ENCODE peak calls at places on chromosome 20, in four cellular contexts. One of them, this sample, is unnamed.

GRCh38 chr20:57654998-57655811 is 35.0 kb upstream of the ZBP1 start:
- DNase-seq in H1: no peak
- DNase-seq in IMR-90: no peak
- DNase-seq in mesendoderm: peak
- DNase-seq in this sample: peak

GRCh38 chr20:56343861-56344381 is 14.9 kb upstream of the FAM210B start:
- DNase-seq in H1: peak
- DNase-seq in IMR-90: peak
- DNase-seq in mesendoderm: peak
- DNase-seq in this sample: peak

GRCh38 chr20:45041464-45042337 is 59.2 kb downstream of the KCNS1 start:
- DNase-seq in H1: no peak
- DNase-seq in IMR-90: peak
- DNase-seq in mesendoderm: peak
- DNase-seq in this sample: peak

GRCh38 chr20:38052870-38053269 is 19.3 kb downstream of the RPRD1B start:
- DNase-seq in H1: no peak
- DNase-seq in IMR-90: no peak
- DNase-seq in mesendoderm: peak
- DNase-seq in this sample: no peak

GRCh38 chr20:13430346-13431002 is 208.3 kb downstream of the TASP1 start:
- DNase-seq in H1: no peak
- DNase-seq in IMR-90: peak
- DNase-seq in mesendoderm: no peak
- DNase-seq in this sample: no peak

GRCh38 chr20:11982289-11982957 is 64.7 kb downstream of the BTBD3 start:
- DNase-seq in H1: no peak
- DNase-seq in IMR-90: no peak
- DNase-seq in mesendoderm: no peak
- DNase-seq in this sample: no peak

GRCh38 chr20:6468751-6469150 is 298.7 kb upstream of the BMP2 start:
- DNase-seq in H1: no peak
- DNase-seq in IMR-90: peak
- DNase-seq in mesendoderm: no peak
- DNase-seq in this sample: no peak

GRCh38 chr20:53124075-53124532 is 151.9 kb downstream of the TSHZ2 start:
- DNase-seq in H1: no peak
- DNase-seq in IMR-90: no peak
- DNase-seq in mesendoderm: no peak
- DNase-seq in this sample: no peak

GRCh38 chr20:57592263-57593092 is 27.7 kb downstream of the ZBP1 start:
- DNase-seq in H1: no peak
- DNase-seq in IMR-90: no peak
- DNase-seq in mesendoderm: no peak
- DNase-seq in this sample: no peak

GRCh38 chr20:9038791-9039190 is 30.1 kb upstream of the PLCB4 start:
- DNase-seq in H1: no peak
- DNase-seq in IMR-90: peak
- DNase-seq in mesendoderm: no peak
- DNase-seq in this sample: no peak

GRCh38 chr20:61649105-61649878 is 397.2 kb downstream of the CDH4 start:
- DNase-seq in H1: no peak
- DNase-seq in IMR-90: no peak
- DNase-seq in mesendoderm: no peak
- DNase-seq in this sample: no peak

GRCh38 chr20:9838378-9839295 is at the start of gene PAK5:
- DNase-seq in H1: peak
- DNase-seq in IMR-90: peak
- DNase-seq in mesendoderm: peak
- DNase-seq in this sample: peak

GRCh38 chr20:16222859-16223411 is 350.3 kb downstream of the KIF16B start:
- DNase-seq in H1: no peak
- DNase-seq in IMR-90: no peak
- DNase-seq in mesendoderm: no peak
- DNase-seq in this sample: no peak
- H4K5ac ChIP-seq in H1: no peak
- H4K5ac ChIP-seq in IMR-90: no peak
- H4K5ac ChIP-seq in mesendoderm: no peak
- H4K5ac ChIP-seq in this sample: no peak

GRCh38 chr20:5070081-5070480 is 49.7 kb downstream of the PCNA start:
- DNase-seq in H1: no peak
- DNase-seq in IMR-90: no peak
- DNase-seq in mesendoderm: no peak
- DNase-seq in this sample: no peak

GRCh38 chr20:5070570-5070969 is 49.2 kb downstream of the PCNA start:
- DNase-seq in H1: no peak
- DNase-seq in IMR-90: no peak
- DNase-seq in mesendoderm: no peak
- DNase-seq in this sample: no peak

GRCh38 chr20:5069141-5069806 is 50.5 kb downstream of the PCNA start:
- DNase-seq in H1: no peak
- DNase-seq in IMR-90: no peak
- DNase-seq in mesendoderm: no peak
- DNase-seq in this sample: no peak

GRCh38 chr20:5065489-5066383 is 54.0 kb downstream of the PCNA start:
- DNase-seq in H1: no peak
- DNase-seq in IMR-90: peak
- DNase-seq in mesendoderm: peak
- DNase-seq in this sample: no peak

DNA sequence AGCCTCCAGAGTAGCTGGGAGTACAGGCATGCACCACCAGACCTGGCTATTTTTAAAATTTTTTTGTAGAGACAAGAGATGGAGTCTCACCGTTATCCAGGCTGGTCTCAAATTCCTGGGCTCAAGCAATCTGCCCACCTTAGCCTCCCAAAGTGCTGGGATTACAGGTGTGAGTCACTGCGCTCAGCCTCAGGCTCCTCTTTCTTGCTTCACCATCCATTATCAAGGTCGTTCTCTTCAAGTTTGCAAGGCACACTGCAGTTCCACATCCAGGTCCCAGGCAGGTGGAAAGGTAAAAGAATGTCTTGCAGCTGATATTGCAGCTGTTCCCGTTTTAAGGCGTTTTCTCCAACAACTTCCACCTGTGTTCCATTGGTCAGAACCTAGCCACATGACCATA is 51.9 kb downstream of the PCNA start:
- DNase-seq in H1: no peak
- DNase-seq in IMR-90: no peak
- DNase-seq in mesendoderm: no peak
- DNase-seq in this sample: no peak
- H4K5ac ChIP-seq in H1: no peak
- H4K5ac ChIP-seq in IMR-90: no peak
- H4K5ac ChIP-seq in mesendoderm: no peak
- H4K5ac ChIP-seq in this sample: no peak

DNA sequence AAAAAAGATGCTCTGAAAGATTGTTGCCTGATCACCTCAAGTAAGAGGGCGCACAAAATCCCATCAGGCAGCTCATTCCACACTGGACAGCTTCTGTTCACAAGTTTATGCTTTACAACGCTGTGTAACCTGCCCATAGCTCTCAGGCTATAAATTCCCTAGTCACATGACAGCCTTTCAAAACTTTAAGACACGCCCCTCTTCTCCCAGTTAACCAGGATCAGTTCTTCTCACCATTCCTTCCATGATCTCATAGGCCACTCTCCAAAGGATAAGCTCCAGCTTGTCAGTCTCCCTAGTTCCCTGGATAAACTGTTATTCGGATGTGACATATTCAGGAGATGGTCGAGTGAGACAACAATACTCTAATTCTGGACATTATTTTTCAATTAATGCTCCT is 15.0 kb downstream of the ADNP start:
- DNase-seq in H1: no peak
- DNase-seq in IMR-90: peak
- DNase-seq in mesendoderm: peak
- DNase-seq in this sample: no peak
- H4K5ac ChIP-seq in H1: no peak
- H4K5ac ChIP-seq in IMR-90: no peak
- H4K5ac ChIP-seq in mesendoderm: no peak
- H4K5ac ChIP-seq in this sample: no peak

DNA sequence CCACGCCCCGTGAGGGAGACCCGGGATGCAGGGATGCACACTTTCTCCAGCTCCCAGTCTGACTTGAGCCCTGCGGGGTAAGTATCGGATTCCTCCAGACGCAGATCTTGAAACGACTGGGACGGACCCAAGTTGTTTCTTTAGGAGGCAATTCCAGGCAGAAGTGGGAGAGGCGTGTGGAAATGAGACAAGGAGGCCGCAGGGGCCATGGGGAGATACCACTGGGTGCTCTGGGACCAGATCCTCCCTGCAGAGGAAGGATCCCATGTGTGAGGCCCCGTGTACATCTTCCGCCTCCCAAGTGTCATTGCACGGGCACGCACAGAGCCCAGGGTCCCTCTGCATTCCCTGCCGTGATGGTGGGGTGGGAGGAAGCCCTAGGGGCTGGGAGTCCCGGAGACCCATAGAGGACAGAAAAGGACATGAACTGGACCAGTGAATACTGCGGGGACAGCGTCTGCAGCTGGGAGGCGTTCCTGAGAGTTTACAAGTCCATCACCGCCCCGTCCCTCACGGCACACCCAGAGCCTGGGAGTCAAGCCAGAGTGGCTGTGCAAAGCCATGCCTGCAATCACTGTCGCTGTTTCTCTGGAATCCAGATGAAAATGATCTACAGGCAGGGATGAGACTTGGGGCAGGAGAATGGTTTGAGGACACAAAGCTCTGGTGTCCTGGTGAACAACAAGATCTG is 523.0 kb downstream of the CDH26 start:
- DNase-seq in H1: no peak
- DNase-seq in IMR-90: no peak
- DNase-seq in mesendoderm: no peak
- DNase-seq in this sample: no peak
- H4K5ac ChIP-seq in H1: no peak
- H4K5ac ChIP-seq in IMR-90: no peak
- H4K5ac ChIP-seq in mesendoderm: no peak
- H4K5ac ChIP-seq in this sample: no peak

GRCh38 chr20:3514012-3514642 is 43.3 kb downstream of the ATRN start:
- DNase-seq in H1: no peak
- DNase-seq in IMR-90: peak
- DNase-seq in mesendoderm: no peak
- DNase-seq in this sample: no peak

GRCh38 chr20:3510110-3510509 is 39.3 kb downstream of the ATRN start:
- DNase-seq in H1: no peak
- DNase-seq in IMR-90: no peak
- DNase-seq in mesendoderm: no peak
- DNase-seq in this sample: no peak

GRCh38 chr20:3515379-3516175 is 44.8 kb downstream of the ATRN start:
- DNase-seq in H1: no peak
- DNase-seq in IMR-90: peak
- DNase-seq in mesendoderm: no peak
- DNase-seq in this sample: no peak
- H4K5ac ChIP-seq in H1: no peak
- H4K5ac ChIP-seq in IMR-90: peak
- H4K5ac ChIP-seq in mesendoderm: no peak
- H4K5ac ChIP-seq in this sample: no peak

DNA sequence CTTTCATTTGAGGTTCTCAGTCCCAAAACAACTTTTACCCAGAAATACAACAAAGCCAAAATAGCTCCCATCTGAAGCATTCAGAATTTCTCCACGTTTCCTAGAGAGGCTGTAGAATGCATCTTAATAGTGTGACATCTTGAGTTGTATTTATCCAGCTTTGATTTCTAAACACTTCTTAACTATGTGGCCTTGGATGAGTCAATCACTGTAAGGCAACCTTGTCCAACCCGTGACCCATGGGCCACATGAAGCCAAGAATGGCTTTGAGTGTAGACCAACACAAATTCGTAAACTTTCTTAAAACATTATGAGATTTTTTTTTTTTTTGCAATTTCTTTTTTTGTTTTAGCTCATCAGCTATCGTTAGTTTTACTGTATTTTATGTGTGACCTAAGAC is 108.1 kb downstream of the RALGAPA2 start:
- DNase-seq in H1: no peak
- DNase-seq in IMR-90: no peak
- DNase-seq in mesendoderm: no peak
- DNase-seq in this sample: no peak
- H4K5ac ChIP-seq in H1: no peak
- H4K5ac ChIP-seq in IMR-90: no peak
- H4K5ac ChIP-seq in mesendoderm: no peak
- H4K5ac ChIP-seq in this sample: no peak

DNA sequence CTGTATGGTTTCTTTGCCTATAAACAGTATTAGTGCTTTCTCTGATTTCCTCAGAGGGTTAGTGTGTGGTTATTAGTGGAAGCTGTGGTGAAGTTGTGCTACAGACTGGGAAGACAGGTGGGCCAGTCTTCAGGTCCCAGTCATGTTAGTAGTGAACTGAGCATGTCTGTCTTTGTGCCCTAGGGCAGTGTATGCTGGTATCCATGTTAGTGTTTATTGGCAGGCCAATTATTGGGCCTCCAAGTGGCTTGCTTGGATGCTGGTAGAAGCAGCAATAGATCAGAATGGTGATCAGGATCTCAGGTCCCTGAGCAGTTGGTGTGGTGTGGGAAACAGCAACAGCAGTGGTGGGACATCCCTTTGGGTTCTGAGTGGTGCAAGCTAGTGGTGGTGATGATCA is 137.6 kb downstream of the OTOR start:
- DNase-seq in H1: no peak
- DNase-seq in IMR-90: no peak
- DNase-seq in mesendoderm: no peak
- DNase-seq in this sample: no peak
- H4K5ac ChIP-seq in H1: no peak
- H4K5ac ChIP-seq in IMR-90: no peak
- H4K5ac ChIP-seq in mesendoderm: no peak
- H4K5ac ChIP-seq in this sample: no peak

GRCh38 chr20:33323236-33323635 is 40.2 kb downstream of the BPIFB1 start:
- DNase-seq in H1: no peak
- DNase-seq in IMR-90: no peak
- DNase-seq in mesendoderm: no peak
- DNase-seq in this sample: no peak
- H4K5ac ChIP-seq in H1: no peak
- H4K5ac ChIP-seq in IMR-90: no peak
- H4K5ac ChIP-seq in mesendoderm: no peak
- H4K5ac ChIP-seq in this sample: no peak

This sample was measured in H9.